ENCODE peak calls at places on chromosome 20, in six cellular contexts. U is GM12878, I is K562, L is H1, E is HepG2, A is GM12891. Y is an unnamed sample.
A peak's percentile ranks its signal among the peaks of the same experiment; 100 is the strongest.

GRCh38 chr20:38245753-38246152 is 14.8 kb downstream of the KIAA1755 start:
- DNase-seq in U (no peak), I (no peak), L (no peak), E (no peak), A (no peak), Y (no peak)

GRCh38 chr20:24146231-24146634 is 157.7 kb upstream of the GGTLC1 start:
- DNase-seq in U (no peak), I (no peak), L (no peak), E (no peak), A (no peak), Y (no peak)

GRCh38 chr20:6026051-6026450 is 27.8 kb downstream of the LRRN4 start:
- DNase-seq in U (no peak), I (no peak), L (no peak), E (no peak), A (no peak), Y (no peak)

GRCh38 chr20:41176711-41177552 is 39.6 kb downstream of the PLCG1 start:
- DNase-seq in U (no peak), I (no peak), L (no peak), E (no peak), A (no peak), Y (no peak)

GRCh38 chr20:59289994-59290393 is 10.4 kb upstream of the EDN3 start:
- DNase-seq in U (no peak), I (no peak), L (no peak), E (no peak), A (no peak), Y (no peak)

GRCh38 chr20:35954907-35955251 is 577 bp upstream of the SCAND1 start:
- DNase-seq in U (no peak), I (no peak), L (no peak), E (peak; percentile 58), A (peak; percentile 28), Y (no peak)

GRCh38 chr20:17809714-17810631 is 110.2 kb downstream of the BANF2 start:
- DNase-seq in U (no peak), I (no peak), L (no peak), E (no peak), A (no peak), Y (no peak)

GRCh38 chr20:19001177-19001576 is 187.6 kb downstream of the SCP2D1 start:
- DNase-seq in U (no peak), I (no peak), L (no peak), E (no peak), A (no peak), Y (no peak)

GRCh38 chr20:45484676-45485075 is 15.1 kb downstream of the WFDC2 start:
- DNase-seq in U (no peak), I (no peak), L (no peak), E (no peak), A (no peak), Y (no peak)

GRCh38 chr20:61218886-61219480 is 33.1 kb upstream of the CDH4 start:
- DNase-seq in U (no peak), I (no peak), L (no peak), E (no peak), A (no peak), Y (no peak)

GRCh38 chr20:19419420-19419819 is 207.0 kb downstream of the SLC24A3 start:
- DNase-seq in U (no peak), I (no peak), L (no peak), E (no peak), A (no peak), Y (no peak)

GRCh38 chr20:6686171-6686570 is 81.3 kb upstream of the BMP2 start:
- DNase-seq in U (no peak), I (no peak), L (no peak), E (no peak), A (no peak), Y (no peak)

GRCh38 chr20:52924411-52925271 is 47.5 kb upstream of the TSHZ2 start:
- DNase-seq in U (no peak), I (no peak), L (no peak), E (peak; percentile 97), A (no peak), Y (no peak)

GRCh38 chr20:60365882-60366281 is 407.7 kb downstream of the CDH26 start:
- DNase-seq in U (no peak), I (no peak), L (no peak), E (no peak), A (no peak), Y (no peak)

GRCh38 chr20:32247957-32248497 is 29.4 kb upstream of the KIF3B start:
- DNase-seq in U (no peak), I (no peak), L (no peak), E (no peak), A (no peak), Y (no peak)

GRCh38 chr20:31569163-31570020 is 35.7 kb upstream of the ID1 start:
- DNase-seq in U (no peak), I (peak; percentile 65), L (no peak), E (peak; percentile 72), A (no peak), Y (no peak)

GRCh38 chr20:5654557-5654956 is 95.6 kb upstream of the SHLD1 start:
- DNase-seq in U (no peak), I (no peak), L (no peak), E (peak; percentile 93), A (no peak), Y (no peak)

GRCh38 chr20:40251284-40251932 is 437.6 kb downstream of the MAFB start:
- DNase-seq in U (no peak), I (peak; percentile 8), L (no peak), E (peak; percentile 70), A (no peak), Y (peak; percentile 5)

GRCh38 chr20:45359406-45360148 is 3.4 kb upstream of the SYS1 start:
- DNase-seq in U (no peak), I (no peak), L (no peak), E (peak; percentile 82), A (no peak), Y (no peak)

GRCh38 chr20:13008761-13009681 is at the start of gene SPTLC3:
- DNase-seq in U (no peak), I (no peak), L (peak; percentile 15), E (peak; percentile 56), A (no peak), Y (no peak)

GRCh38 chr20:1905693-1906092 is 10.5 kb downstream of the SIRPA start:
- DNase-seq in U (no peak), I (no peak), L (no peak), E (no peak), A (no peak), Y (no peak)
- TF ChIP-seq TAF1 in U (no peak), I (no peak), L (no peak), E (no peak), A (no peak), Y (no peak)

GRCh38 chr20:33654680-33655161 is 7.4 kb upstream of the C20orf144 start:
- DNase-seq in U (no peak), I (no peak), L (no peak), E (no peak), A (no peak), Y (no peak)

GRCh38 chr20:33653900-33654596 is 8.1 kb upstream of the C20orf144 start:
- DNase-seq in U (no peak), I (no peak), L (no peak), E (no peak), A (no peak), Y (no peak)

GRCh38 chr20:33655164-33655563 is 7.0 kb upstream of the C20orf144 start:
- DNase-seq in U (no peak), I (no peak), L (no peak), E (no peak), A (no peak), Y (no peak)

GRCh38 chr20:33651562-33652048 is 10.5 kb upstream of the C20orf144 start:
- DNase-seq in U (no peak), I (no peak), L (no peak), E (no peak), A (no peak), Y (no peak)

GRCh38 chr20:33653218-33653899 is 8.8 kb upstream of the C20orf144 start:
- DNase-seq in U (no peak), I (peak; percentile 72), L (peak; percentile 69), E (peak; percentile 75), A (peak; percentile 73), Y (peak; percentile 73)
- TF ChIP-seq POLR2AphosphoS5 in U (no peak), I (no peak), L (peak; percentile 26), E (peak; percentile 46), A (no peak), Y (no peak)

DNA sequence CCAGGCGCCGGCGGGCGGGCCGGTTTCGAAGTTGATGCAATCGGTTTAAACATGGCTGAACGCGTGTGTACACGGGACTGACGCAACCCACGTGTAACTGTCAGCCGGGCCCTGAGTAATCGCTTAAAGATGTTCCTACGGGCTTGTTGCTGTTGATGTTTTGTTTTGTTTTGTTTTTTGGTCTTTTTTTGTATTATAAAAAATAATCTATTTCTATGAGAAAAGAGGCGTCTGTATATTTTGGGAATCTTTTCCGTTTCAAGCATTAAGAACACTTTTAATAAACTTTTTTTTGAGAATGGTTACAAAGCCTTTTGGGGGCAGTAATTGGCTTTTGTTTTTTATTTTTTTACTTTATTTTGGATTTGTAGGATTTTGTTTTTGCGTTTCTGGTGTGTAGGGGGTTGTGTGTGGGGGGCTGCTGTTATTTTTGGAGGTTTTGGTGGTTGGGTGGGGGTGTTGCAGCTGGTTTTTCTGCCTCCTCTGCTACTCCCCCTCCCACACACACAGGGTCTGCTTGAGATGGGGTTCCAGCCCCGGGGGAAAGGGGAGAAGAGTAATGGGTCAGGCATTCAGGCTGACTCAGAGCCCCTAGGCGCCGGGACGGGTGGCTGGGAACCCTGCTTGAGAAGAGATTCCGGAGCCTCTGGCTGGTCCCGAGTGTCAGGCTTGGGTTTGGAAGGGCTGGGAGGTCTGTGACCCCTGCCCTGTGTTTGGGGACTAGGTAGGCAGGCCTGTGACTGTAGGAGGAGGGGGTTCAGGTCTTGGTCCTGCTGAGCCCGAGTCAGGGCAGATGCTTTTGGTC is 1.9 kb downstream of the CEBPB start:
- DNase-seq in U (peak; percentile 25), I (peak; percentile 58), L (no peak), E (peak; percentile 92), A (peak; percentile 76), Y (peak; percentile 76)
- TF ChIP-seq POLR2A in U (no peak), I (peak; percentile 49), L (peak; percentile 11), E (no peak), A (no peak), Y (no peak)

DNA sequence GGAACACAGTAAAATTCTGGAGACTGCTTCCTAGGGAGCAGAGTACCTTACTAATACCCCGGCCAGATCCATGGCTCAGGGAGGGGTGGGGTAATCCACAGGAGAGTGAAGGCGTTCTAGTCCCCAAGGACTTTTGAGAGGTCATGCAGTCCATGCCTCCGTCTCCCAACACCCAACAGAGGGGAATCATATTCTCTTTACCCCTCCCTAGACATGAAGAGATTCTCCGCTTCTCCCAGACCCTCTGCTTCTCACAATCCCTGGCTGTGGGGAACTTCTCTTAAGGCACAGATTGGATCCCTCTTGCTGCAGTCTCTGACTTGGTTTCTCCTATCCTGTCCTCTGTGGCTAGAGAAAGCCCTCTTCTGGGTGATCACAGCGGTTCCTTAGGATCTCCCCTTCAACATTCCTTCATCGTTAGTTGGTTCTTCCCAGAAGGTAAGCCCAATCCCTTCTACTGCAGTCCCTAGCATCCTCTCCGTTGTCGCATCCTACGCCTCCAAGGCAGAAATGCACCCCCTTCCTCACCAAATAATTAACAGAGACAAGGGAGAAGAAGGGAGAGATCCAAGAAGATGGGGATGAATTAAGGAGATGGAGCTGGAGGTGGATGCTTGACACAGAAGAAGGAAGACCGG is 571 bp downstream of the GGT7 start:
- DNase-seq in U (no peak), I (no peak), L (no peak), E (no peak), A (no peak), Y (no peak)
- TF ChIP-seq TAF1 in U (no peak), I (no peak), L (no peak), E (no peak), A (no peak), Y (no peak)